ENCODE peak calls at places on chromosome 16, in six cellular contexts. U is HCT116, V is GM23248, T is SK-N-SH, C is Karpas-422, H is PC-3. X is an unnamed sample. For H3K36me3 and H3K9me2, the result is how much of the 10 kb centered on the place peaks cover.

GRCh38 chr16:30473231-30474061 is 904 bp downstream of the ITGAL start:
- DNase-seq in U (no peak), H (no peak), C (no peak), V (no peak), T (no peak), X (no peak)

GRCh38 chr16:89711601-89712475 is 8.9 kb downstream of the VPS9D1 start:
- DNase-seq in V (peak), H (peak), C (peak), U (peak), T (peak), X (peak)

GRCh38 chr16:16833165-16833564 is 454.2 kb downstream of the NPIPA7 start:
- DNase-seq in U (no peak), H (no peak), V (no peak), C (peak), T (no peak), X (no peak)

GRCh38 chr16:68732068-68732680 is 4.9 kb upstream of the CDH1 start:
- DNase-seq in V (no peak), H (peak), T (peak), C (no peak), U (peak), X (no peak)

GRCh38 chr16:83689385-83689831 is 118.4 kb upstream of the HSBP1 start:
- DNase-seq in C (no peak), T (no peak), V (peak), U (no peak), H (no peak), X (no peak)

GRCh38 chr16:55508941-55509920 is at the start of gene LPCAT2:
- DNase-seq in T (peak), V (peak), C (no peak), H (peak), U (peak), X (peak)

GRCh38 chr16:65312071-65312470 is 190.2 kb upstream of the CDH11 start:
- DNase-seq in V (peak), U (no peak), T (no peak), C (no peak), H (peak), X (no peak)

GRCh38 chr16:90044111-90044551 is 24.9 kb upstream of the DBNDD1 start:
- DNase-seq in H (peak), C (no peak), V (no peak), U (peak), T (no peak), X (no peak)

GRCh38 chr16:5776876-5777275 is 679.3 kb upstream of the EEF2KMT start:
- DNase-seq in H (no peak), V (no peak), C (no peak), U (no peak), T (no peak), X (no peak)

GRCh38 chr16:29845656-29846055 is 17.4 kb downstream of the CDIPT start:
- DNase-seq in V (no peak), T (no peak), U (no peak), C (no peak), H (no peak), X (no peak)

GRCh38 chr16:28839899-28840298 is 6.2 kb downstream of the TUFM start:
- DNase-seq in V (no peak), T (no peak), C (peak), U (no peak), H (no peak), X (no peak)

GRCh38 chr16:59168715-59169114 is 434.6 kb upstream of the GOT2 start:
- DNase-seq in H (no peak), U (no peak), C (no peak), T (no peak), V (no peak), X (no peak)

GRCh38 chr16:49589721-49590120 is 216.1 kb downstream of the C16orf78 start:
- DNase-seq in C (no peak), U (no peak), T (no peak), V (no peak), H (no peak), X (no peak)

GRCh38 chr16:871562-872330 is 71.2 kb upstream of the GNG13 start:
- DNase-seq in C (no peak), H (no peak), V (no peak), U (no peak), T (no peak), X (no peak)

GRCh38 chr16:19366384-19366783 is 51.3 kb upstream of the TMC5 start:
- DNase-seq in C (no peak), T (no peak), V (no peak), H (no peak), U (no peak), X (no peak)

GRCh38 chr16:88558457-88559442 is 11.5 kb upstream of the ZC3H18 start:
- DNase-seq in V (peak), T (peak), C (peak), H (peak), U (peak), X (no peak)

GRCh38 chr16:29756654-29757053 is 10.9 kb upstream of the C16orf54 start:
- DNase-seq in C (no peak), T (no peak), V (no peak), H (no peak), U (no peak), X (no peak)

GRCh38 chr16:1295465-1295864 is 14.0 kb upstream of the UBE2I start:
- DNase-seq in C (no peak), H (no peak), T (no peak), U (no peak), V (no peak), X (no peak)

GRCh38 chr16:8087597-8088279 is 502.6 kb downstream of the TMEM114 start:
- DNase-seq in H (no peak), U (no peak), V (no peak), C (no peak), T (no peak), X (no peak)

GRCh38 chr16:5865231-5865630 is 767.6 kb upstream of the EEF2KMT start:
- DNase-seq in U (no peak), C (no peak), H (no peak), V (no peak), T (no peak), X (no peak)

GRCh38 chr16:50458694-50459271 is 89.4 kb upstream of the NKD1 start:
- DNase-seq in T (no peak), V (no peak), C (no peak), H (no peak), U (no peak), X (no peak)

DNA sequence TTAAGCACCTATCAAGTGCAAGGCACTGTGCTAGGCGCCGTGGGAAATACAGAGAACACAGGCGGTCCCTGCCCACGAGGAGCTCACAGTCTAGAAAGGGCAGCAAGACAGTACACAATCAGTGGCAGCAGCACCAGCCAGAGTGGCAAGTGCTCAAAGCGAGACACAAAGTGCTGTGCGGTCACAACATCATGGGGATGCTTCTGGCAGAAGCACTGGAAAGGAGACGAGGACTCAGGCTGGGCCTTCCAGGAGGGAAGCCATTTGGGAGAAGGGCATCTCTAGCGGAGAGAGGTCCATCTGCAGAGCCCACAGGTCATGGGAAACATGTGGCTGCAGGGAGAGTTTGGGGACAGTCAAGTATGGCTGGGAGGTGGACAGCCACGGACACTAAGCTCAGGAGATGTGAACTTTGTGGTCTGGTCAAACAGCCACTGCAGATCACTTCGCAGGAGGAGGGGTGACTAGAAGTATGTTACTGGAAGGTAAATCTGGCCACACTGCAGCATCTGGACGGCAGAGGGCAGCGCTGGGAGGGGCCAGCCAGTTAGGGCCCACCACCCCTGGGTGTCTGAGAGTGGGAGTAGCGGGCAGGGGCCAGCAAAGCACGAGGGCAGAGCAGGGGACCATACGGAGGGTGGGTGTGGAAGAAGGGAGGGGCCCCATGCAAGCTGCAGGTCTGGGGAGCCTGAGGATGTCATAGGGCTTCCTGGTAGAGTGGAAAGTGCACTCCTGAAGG is 71.1 kb downstream of the N4BP1 start:
- DNase-seq in T (peak), C (no peak), U (no peak), V (no peak), H (no peak), X (no peak)
- H3K36me3 ChIP-seq in T (under half), C (under half), U (under half), V (under half), H (under half), X (under half)

GRCh38 chr16:22191089-22191965 is 14.8 kb upstream of the EEF2K start:
- DNase-seq in U (peak), H (peak), T (peak), V (peak), C (peak), X (peak)

GRCh38 chr16:22193134-22193411 is 13.0 kb upstream of the EEF2K start:
- DNase-seq in C (no peak), V (no peak), H (no peak), T (no peak), U (no peak), X (no peak)

GRCh38 chr16:22191966-22192260 is 14.2 kb upstream of the EEF2K start:
- DNase-seq in H (no peak), U (no peak), V (peak), T (no peak), C (peak), X (no peak)

GRCh38 chr16:22190169-22191088 is 15.6 kb upstream of the EEF2K start:
- DNase-seq in T (peak), H (peak), U (peak), V (peak), C (peak), X (peak)

DNA sequence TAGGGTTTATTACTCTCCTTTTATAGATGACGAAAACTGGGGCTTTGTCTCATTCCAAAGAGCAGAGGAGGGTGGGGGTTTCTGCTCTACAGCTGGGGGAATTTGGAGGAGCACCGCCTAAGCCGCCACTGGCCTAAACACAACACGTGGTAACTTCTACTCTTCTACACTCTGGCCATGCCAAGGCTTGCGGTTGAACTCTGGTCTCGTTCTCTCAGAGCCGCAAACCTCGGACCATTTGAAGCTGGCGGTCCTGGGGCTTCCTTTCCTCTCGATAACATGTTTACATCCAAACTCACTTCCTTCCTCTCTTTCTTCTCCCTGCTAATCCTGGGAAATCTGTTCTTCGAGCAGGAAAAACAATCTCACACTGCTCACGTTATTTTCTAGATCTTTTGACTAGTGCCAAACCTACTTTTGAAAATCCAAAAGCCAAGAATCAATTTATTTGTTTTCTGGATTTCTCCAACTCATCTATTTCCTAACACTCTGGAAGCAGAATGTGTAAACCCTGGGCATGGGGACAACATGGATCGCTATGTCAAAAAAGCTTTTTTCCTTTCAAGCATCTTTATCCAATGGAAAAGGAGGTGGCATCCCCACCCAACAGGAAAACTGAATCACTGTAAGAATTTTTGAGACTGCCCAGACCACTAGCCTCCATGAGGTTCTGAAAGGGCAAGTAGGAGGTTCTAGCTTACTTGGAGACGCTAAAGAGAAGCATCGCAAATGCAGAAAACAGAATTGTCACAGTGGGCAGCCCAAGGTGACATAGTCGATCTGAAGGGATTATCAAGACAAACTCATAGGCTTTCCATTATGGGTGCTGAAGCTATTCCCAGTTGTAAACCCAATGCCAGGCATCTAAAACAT is 13.6 kb upstream of the EEF2K start:
- DNase-seq in H (peak), U (no peak), V (peak), C (no peak), T (no peak), X (peak)
- H3K9ac ChIP-seq in H (peak), U (no peak), V (peak), C (peak), T (no peak), X (peak)

GRCh38 chr16:81483064-81483969 is 38.7 kb downstream of the CMIP start:
- DNase-seq in C (no peak), T (no peak), H (no peak), U (no peak), V (peak), X (no peak)
- H3K9me2 ChIP-seq in C (under half), T (under half), H (under half), U (under half), V (under half), X (under half)

DNA sequence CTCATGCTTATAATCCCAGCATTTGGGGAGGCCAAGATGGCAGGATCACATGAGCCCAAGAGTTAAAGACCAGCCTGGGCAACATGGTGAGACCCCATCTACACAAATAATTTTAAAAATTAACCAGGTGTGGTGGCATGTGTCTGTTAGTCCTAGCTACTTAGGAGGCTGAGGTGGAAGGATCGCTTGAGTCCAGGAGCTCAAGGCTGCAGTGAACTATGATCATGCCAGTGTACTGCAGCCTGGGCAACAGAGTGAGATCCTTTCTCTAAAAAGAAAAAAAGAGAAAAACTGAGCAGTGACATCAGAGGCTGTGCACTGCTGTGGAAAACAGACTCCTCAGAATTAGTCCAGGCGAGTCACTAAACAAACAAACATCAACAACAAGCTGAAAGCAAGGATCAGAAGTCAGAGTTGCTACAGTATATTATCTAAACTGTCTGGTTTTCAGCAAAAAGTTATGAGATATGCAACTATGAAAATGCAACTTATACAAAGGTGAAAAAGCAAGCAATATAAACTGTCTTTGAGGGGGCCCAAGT is 39.3 kb downstream of the CBFB start:
- DNase-seq in V (peak), H (peak), T (no peak), C (no peak), U (no peak), X (no peak)
- H3K36me3 ChIP-seq in V (under half), H (under half), T (under half), C (under half), U (under half), X (under half)

DNA sequence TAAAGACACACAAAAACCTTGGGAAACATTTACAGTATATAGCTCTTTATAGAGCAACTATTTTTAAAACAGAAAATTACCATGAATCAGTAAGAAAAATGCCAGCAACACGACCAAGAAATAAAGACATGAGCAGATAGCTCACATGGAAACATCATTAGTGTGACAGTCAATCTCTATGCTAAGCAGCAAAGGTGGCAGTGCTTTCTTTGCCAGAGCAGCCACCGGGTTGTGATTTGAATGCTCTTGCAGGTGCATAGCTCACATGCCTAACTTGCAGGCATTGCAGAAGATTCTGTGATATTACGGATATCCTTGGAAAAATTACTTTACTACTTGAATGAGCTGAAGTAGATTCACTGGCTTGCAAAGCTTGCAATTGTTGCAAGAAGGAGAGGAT is 652.9 kb upstream of the C16orf82 start:
- DNase-seq in C (no peak), V (no peak), U (no peak), H (no peak), T (no peak), X (no peak)
- H3K9ac ChIP-seq in C (no peak), V (no peak), U (no peak), H (no peak), T (no peak), X (no peak)

DNA sequence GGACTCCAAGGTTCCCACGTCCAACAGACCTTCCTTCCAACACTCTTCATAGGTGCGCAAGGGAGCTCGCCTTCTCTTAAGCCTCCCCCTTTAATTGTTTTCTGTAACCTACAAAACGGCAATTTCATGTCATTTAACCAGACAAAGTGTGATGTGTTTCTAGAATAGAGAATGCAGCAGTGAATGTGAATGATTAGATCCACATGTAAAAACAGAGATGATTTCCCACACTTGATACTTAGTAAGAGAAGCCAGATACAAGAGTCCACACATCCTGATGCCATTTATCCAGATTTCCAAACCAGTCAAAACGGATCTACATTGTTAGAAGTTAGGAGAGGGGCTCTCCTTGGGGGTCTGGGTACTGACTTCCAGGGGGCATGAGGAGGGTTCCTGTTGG is 89.3 kb downstream of the IRF8 start:
- DNase-seq in T (no peak), U (no peak), V (no peak), C (no peak), H (no peak), X (no peak)
- H3K9me2 ChIP-seq in T (under half), U (under half), V (under half), C (under half), H (under half), X (under half)

DNA sequence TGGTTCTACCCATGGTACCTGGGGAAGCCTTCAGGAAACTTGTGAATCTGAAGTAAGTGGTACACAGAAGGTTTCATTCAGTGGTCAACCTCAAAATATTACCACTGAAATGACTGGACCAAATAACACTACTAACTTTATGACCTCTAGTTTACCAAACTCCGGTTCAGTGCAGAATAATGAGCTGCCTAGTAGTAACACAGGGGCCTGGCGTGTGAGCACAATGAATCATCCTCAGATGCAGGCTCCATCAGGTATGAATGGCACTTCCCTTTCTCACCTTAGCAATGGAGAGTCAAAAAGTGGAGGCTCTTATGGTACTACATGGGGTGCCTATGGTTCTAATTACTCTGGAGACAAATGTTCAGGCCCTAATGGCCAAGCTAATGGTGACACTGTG is 55.9 kb upstream of the SLC5A11 start:
- DNase-seq in U (no peak), V (no peak), T (no peak), C (no peak), H (no peak), X (no peak)
- H3K36me3 ChIP-seq in U (under half), V (under half), T (half or more), C (half or more), H (under half), X (under half)

GRCh38 chr16:67528870-67529638 is 425 bp downstream of the RIPOR1 start:
- DNase-seq in T (peak), H (peak), C (no peak), U (no peak), V (peak), X (no peak)

GRCh38 chr16:67530013-67530939 is 1.6 kb downstream of the RIPOR1 start:
- DNase-seq in U (no peak), V (peak), C (no peak), T (peak), H (peak), X (peak)

GRCh38 chr16:67529639-67530012 is 997 bp downstream of the RIPOR1 start:
- DNase-seq in V (peak), T (peak), U (no peak), C (no peak), H (no peak), X (peak)

GRCh38 chr16:67533024-67533560 is 4.5 kb downstream of the RIPOR1 start:
- DNase-seq in T (peak), C (peak), V (no peak), U (no peak), H (no peak), X (no peak)

DNA sequence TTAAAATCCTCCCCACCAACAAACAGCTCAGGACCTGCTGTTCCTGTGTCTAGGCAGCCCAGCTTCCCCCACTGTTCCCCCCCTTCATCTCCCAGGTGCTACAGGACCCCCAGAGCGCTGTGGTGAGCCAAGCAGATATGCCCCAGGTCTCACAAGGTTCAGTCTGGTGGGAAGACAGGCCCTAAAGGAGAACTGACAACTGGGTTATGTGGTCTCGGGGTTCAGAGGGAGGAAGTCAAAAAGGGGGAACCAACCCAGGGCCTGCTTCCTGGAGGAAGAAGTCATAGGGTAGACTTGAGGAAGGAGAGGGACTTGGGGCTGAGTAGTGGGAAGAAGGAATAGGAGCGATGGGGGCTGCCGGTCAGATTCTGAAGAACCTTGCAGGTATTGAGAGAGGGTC is 2.6 kb downstream of the RIPOR1 start:
- DNase-seq in V (no peak), T (no peak), C (no peak), H (no peak), U (no peak), X (no peak)
- H3K9ac ChIP-seq in V (peak), T (peak), C (peak), H (no peak), U (no peak), X (no peak)

GRCh38 chr16:2450535-2450934 is 9.4 kb upstream of the TEDC2 start:
- DNase-seq in U (no peak), T (no peak), H (no peak), V (no peak), C (no peak), X (no peak)
- H3K9me2 ChIP-seq in U (under half), T (under half), H (under half), V (under half), C (under half), X (under half)